ENCODE peak calls at places on chromosome 20, in ten cellular contexts. A is A549; Z is heart right ventricle; Q is lower lobe of right lung; L is endothelial cell; M is CD8-positive, alpha-beta T cell; Y is cardiac fibroblast; R is bronchial epithelial cell; V is foreskin fibroblast; B is lung. I is an unnamed sample.

GRCh38 chr20:50366270-50367103 is 143.7 kb upstream of the PTPN1 start:
- DNase-seq in A (no peak), Z (peak; percentile 48), Q (peak; percentile 81), L (no peak), M (no peak), Y (peak; percentile 92), R (peak; percentile 51), V (peak; percentile 91), B (peak; percentile 80), I (no peak)

GRCh38 chr20:40547492-40548129 is 141.4 kb downstream of the MAFB start:
- DNase-seq in A (no peak), Z (no peak), Q (no peak), L (no peak), M (no peak), Y (no peak), R (no peak), V (no peak), B (no peak), I (no peak)

GRCh38 chr20:60857708-60858107 is 394.4 kb upstream of the CDH4 start:
- DNase-seq in A (no peak), Z (no peak), Q (no peak), L (no peak), M (no peak), Y (no peak), R (peak; percentile 34), V (peak; percentile 11), B (no peak), I (peak; percentile 27)

GRCh38 chr20:8330785-8331699 is 199.0 kb downstream of the PLCB1 start:
- DNase-seq in A (no peak), Z (no peak), Q (no peak), L (no peak), M (no peak), Y (peak; percentile 20), R (peak; percentile 1), V (peak; percentile 4), B (no peak), I (no peak)

GRCh38 chr20:9800406-9800805 is 38.5 kb downstream of the PAK5 start:
- DNase-seq in A (no peak), Z (no peak), Q (no peak), L (no peak), M (no peak), Y (no peak), R (no peak), V (no peak), B (no peak), I (no peak)

GRCh38 chr20:5719861-5720401 is 30.3 kb upstream of the SHLD1 start:
- DNase-seq in A (no peak), Z (no peak), Q (no peak), L (no peak), M (no peak), Y (peak; percentile 40), R (peak; percentile 69), V (no peak), B (no peak), I (no peak)

GRCh38 chr20:2299301-2299700 is 3.5 kb downstream of the TGM3 start:
- DNase-seq in A (no peak), Z (no peak), Q (peak; percentile 87), L (no peak), M (no peak), Y (peak; percentile 19), R (peak; percentile 28), V (no peak), B (peak; percentile 65), I (no peak)

GRCh38 chr20:17859616-17860232 is 108.9 kb downstream of the SNX5 start:
- DNase-seq in A (no peak), Z (peak; percentile 56), Q (no peak), L (no peak), M (no peak), Y (no peak), R (no peak), V (no peak), B (no peak), I (no peak)

GRCh38 chr20:59864726-59865125 is 68.7 kb downstream of the SYCP2 start:
- DNase-seq in A (no peak), Z (no peak), Q (no peak), L (no peak), M (no peak), Y (no peak), R (no peak), V (no peak), B (no peak), I (no peak)

GRCh38 chr20:5691918-5692618 is 58.1 kb upstream of the SHLD1 start:
- DNase-seq in A (no peak), Z (no peak), Q (no peak), L (no peak), M (no peak), Y (no peak), R (no peak), V (no peak), B (no peak), I (no peak)

GRCh38 chr20:37378785-37379598 is 33.1 kb downstream of the SRC start:
- DNase-seq in A (peak; percentile 55), Z (no peak), Q (peak; percentile 52), L (no peak), M (no peak), Y (peak; percentile 57), R (peak; percentile 36), V (peak; percentile 60), B (no peak), I (no peak)

GRCh38 chr20:8757146-8757545 is 311.7 kb upstream of the PLCB4 start:
- DNase-seq in A (no peak), Z (no peak), Q (no peak), L (no peak), M (no peak), Y (peak; percentile 72), R (no peak), V (peak; percentile 91), B (no peak), I (no peak)

GRCh38 chr20:22673467-22673866 is 89.1 kb upstream of the FOXA2 start:
- DNase-seq in A (no peak), Z (no peak), Q (no peak), L (no peak), M (no peak), Y (no peak), R (no peak), V (no peak), B (no peak), I (no peak)

GRCh38 chr20:39111359-39112195 is 149.4 kb downstream of the DHX35 start:
- DNase-seq in A (no peak), Z (no peak), Q (no peak), L (no peak), M (no peak), Y (no peak), R (no peak), V (no peak), B (no peak), I (no peak)

GRCh38 chr20:10728873-10729670 is 55.3 kb upstream of the JAG1 start:
- DNase-seq in A (no peak), Z (no peak), Q (no peak), L (no peak), M (no peak), Y (peak; percentile 13), R (peak; percentile 66), V (peak; percentile 72), B (no peak), I (no peak)

GRCh38 chr20:35791823-35792222 is 20.0 kb downstream of the PHF20 start:
- DNase-seq in A (no peak), Z (no peak), Q (no peak), L (no peak), M (no peak), Y (peak; percentile 67), R (peak; percentile 36), V (peak; percentile 88), B (peak; percentile 30), I (no peak)

GRCh38 chr20:12966468-12967085 is 42.2 kb upstream of the SPTLC3 start:
- DNase-seq in A (no peak), Z (no peak), Q (no peak), L (no peak), M (no peak), Y (peak; percentile 74), R (peak; percentile 47), V (peak; percentile 72), B (no peak), I (no peak)

GRCh38 chr20:19593762-19594161 is 164.3 kb upstream of the RIN2 start:
- DNase-seq in A (no peak), Z (no peak), Q (no peak), L (no peak), M (no peak), Y (no peak), R (no peak), V (no peak), B (no peak), I (no peak)
- TF ChIP-seq CTCF in A (no peak), Z (no peak), Q (no peak), L (no peak), M (no peak), Y (no peak), R (no peak), V (no peak), B (no peak), I (no peak)

GRCh38 chr20:45461225-45461624 is 8.3 kb upstream of the WFDC2 start:
- DNase-seq in A (no peak), Z (no peak), Q (no peak), L (no peak), M (no peak), Y (no peak), R (no peak), V (no peak), B (no peak), I (no peak)

GRCh38 chr20:45452238-45452637 is 17.3 kb upstream of the WFDC2 start:
- DNase-seq in A (no peak), Z (no peak), Q (no peak), L (no peak), M (no peak), Y (no peak), R (no peak), V (no peak), B (no peak), I (no peak)

GRCh38 chr20:45459606-45460005 is 9.9 kb upstream of the WFDC2 start:
- DNase-seq in A (peak; percentile 33), Z (no peak), Q (no peak), L (no peak), M (no peak), Y (peak; percentile 7), R (no peak), V (peak; percentile 34), B (no peak), I (no peak)

GRCh38 chr20:45452772-45453171 is 16.8 kb upstream of the WFDC2 start:
- DNase-seq in A (no peak), Z (no peak), Q (no peak), L (no peak), M (no peak), Y (no peak), R (no peak), V (no peak), B (no peak), I (no peak)

GRCh38 chr20:45456632-45457031 is 12.9 kb upstream of the WFDC2 start:
- DNase-seq in A (no peak), Z (no peak), Q (peak; percentile 58), L (peak; percentile 60), M (no peak), Y (peak; percentile 7), R (peak; percentile 56), V (peak; percentile 20), B (peak; percentile 69), I (no peak)
- TF ChIP-seq CTCF in A (peak; percentile 22), Z (no peak), Q (peak; percentile 38), L (peak; percentile 23), M (peak; percentile 27), Y (peak; percentile 21), R (peak; percentile 59), V (no peak), B (no peak), I (peak; percentile 30)

GRCh38 chr20:34544109-34544793 is 14.3 kb upstream of the MAP1LC3A start:
- DNase-seq in A (no peak), Z (no peak), Q (peak; percentile 44), L (no peak), M (no peak), Y (no peak), R (no peak), V (peak; percentile 27), B (no peak), I (no peak)
- TF ChIP-seq CTCF in A (no peak), Z (no peak), Q (no peak), L (no peak), M (no peak), Y (no peak), R (no peak), V (no peak), B (no peak), I (no peak)

GRCh38 chr20:53208110-53208908 is 236.2 kb downstream of the TSHZ2 start:
- DNase-seq in A (no peak), Z (no peak), Q (no peak), L (peak; percentile 57), M (no peak), Y (no peak), R (no peak), V (no peak), B (no peak), I (no peak)
- TF ChIP-seq CTCF in A (no peak), Z (no peak), Q (no peak), L (peak; percentile 55), M (no peak), Y (no peak), R (no peak), V (no peak), B (no peak), I (no peak)

I was measured in osteocyte.